ENCODE peak calls at places on chromosomes 16 and 17, in seven cellular contexts. One of them, this sample, is unnamed.

GRCh38 chr16:56997264-56997663 is 7.9 kb downstream of the NLRC5 start:
- DNase-seq in AG09309: no peak
- DNase-seq in fibroblast of the conjunctiva: no peak
- DNase-seq in anterior cingulate cortex: no peak
- DNase-seq in stimulated activated CD8-positive, alpha-beta memory T cell treated with anti-CD3 and anti-CD28 coated beads, Interleukin-15, amount 100 ng/mL, for 24 hours: no peak
- DNase-seq in uterus: no peak
- DNase-seq in stomach: no peak
- DNase-seq in this sample: no peak

GRCh38 chr16:27319257-27319965 is 5.6 kb downstream of the IL4R start:
- DNase-seq in AG09309: no peak
- DNase-seq in fibroblast of the conjunctiva: no peak
- DNase-seq in anterior cingulate cortex: no peak
- DNase-seq in stimulated activated CD8-positive, alpha-beta memory T cell treated with anti-CD3 and anti-CD28 coated beads, Interleukin-15, amount 100 ng/mL, for 24 hours: no peak
- DNase-seq in uterus: peak
- DNase-seq in stomach: no peak
- DNase-seq in this sample: no peak

GRCh38 chr17:75681289-75681688 is 14.2 kb downstream of the SAP30BP start:
- DNase-seq in AG09309: no peak
- DNase-seq in fibroblast of the conjunctiva: no peak
- DNase-seq in anterior cingulate cortex: no peak
- DNase-seq in stimulated activated CD8-positive, alpha-beta memory T cell treated with anti-CD3 and anti-CD28 coated beads, Interleukin-15, amount 100 ng/mL, for 24 hours: no peak
- DNase-seq in uterus: no peak
- DNase-seq in stomach: no peak
- DNase-seq in this sample: no peak

GRCh38 chr17:29590261-29590978 is 972 bp upstream of the GIT1 start:
- DNase-seq in AG09309: no peak
- DNase-seq in fibroblast of the conjunctiva: no peak
- DNase-seq in anterior cingulate cortex: peak
- DNase-seq in stimulated activated CD8-positive, alpha-beta memory T cell treated with anti-CD3 and anti-CD28 coated beads, Interleukin-15, amount 100 ng/mL, for 24 hours: no peak
- DNase-seq in uterus: peak
- DNase-seq in stomach: no peak
- DNase-seq in this sample: no peak

GRCh38 chr17:33113281-33114010 is 121.8 kb downstream of the SPACA3 start:
- DNase-seq in AG09309: no peak
- DNase-seq in fibroblast of the conjunctiva: no peak
- DNase-seq in anterior cingulate cortex: no peak
- DNase-seq in stimulated activated CD8-positive, alpha-beta memory T cell treated with anti-CD3 and anti-CD28 coated beads, Interleukin-15, amount 100 ng/mL, for 24 hours: no peak
- DNase-seq in uterus: no peak
- DNase-seq in stomach: no peak
- DNase-seq in this sample: no peak

GRCh38 chr16:56382459-56382858 is 42.9 kb downstream of the AMFR start:
- DNase-seq in AG09309: no peak
- DNase-seq in fibroblast of the conjunctiva: no peak
- DNase-seq in anterior cingulate cortex: no peak
- DNase-seq in stimulated activated CD8-positive, alpha-beta memory T cell treated with anti-CD3 and anti-CD28 coated beads, Interleukin-15, amount 100 ng/mL, for 24 hours: no peak
- DNase-seq in uterus: no peak
- DNase-seq in stomach: no peak
- DNase-seq in this sample: no peak

GRCh38 chr17:33090806-33091205 is 99.2 kb downstream of the SPACA3 start:
- DNase-seq in AG09309: no peak
- DNase-seq in fibroblast of the conjunctiva: no peak
- DNase-seq in anterior cingulate cortex: no peak
- DNase-seq in stimulated activated CD8-positive, alpha-beta memory T cell treated with anti-CD3 and anti-CD28 coated beads, Interleukin-15, amount 100 ng/mL, for 24 hours: no peak
- DNase-seq in uterus: no peak
- DNase-seq in stomach: no peak
- DNase-seq in this sample: no peak

GRCh38 chr16:30535777-30536190 is 1.1 kb upstream of the ZNF747 start:
- DNase-seq in AG09309: no peak
- DNase-seq in fibroblast of the conjunctiva: peak
- DNase-seq in anterior cingulate cortex: peak
- DNase-seq in stimulated activated CD8-positive, alpha-beta memory T cell treated with anti-CD3 and anti-CD28 coated beads, Interleukin-15, amount 100 ng/mL, for 24 hours: no peak
- DNase-seq in uterus: peak
- DNase-seq in stomach: peak
- DNase-seq in this sample: no peak

GRCh38 chr16:47018223-47018891 is 44.9 kb upstream of the DNAJA2 start:
- DNase-seq in AG09309: no peak
- DNase-seq in fibroblast of the conjunctiva: no peak
- DNase-seq in anterior cingulate cortex: no peak
- DNase-seq in stimulated activated CD8-positive, alpha-beta memory T cell treated with anti-CD3 and anti-CD28 coated beads, Interleukin-15, amount 100 ng/mL, for 24 hours: no peak
- DNase-seq in uterus: no peak
- DNase-seq in stomach: peak
- DNase-seq in this sample: no peak

This sample was measured in HS-5.